ENCODE peak calls at places on chromosomes 13 and 19, in five cellular contexts. U is fibroblast of the aortic adventitia; A is A549; L is stimulated activated CD8-positive, alpha-beta memory T cell treated with anti-CD3 and anti-CD28 coated beads, Interleukin-4, amount 100 ng/mL, for 4 hours; O is GM23248. V is an unnamed sample.

GRCh38 chr13:27607125-27607524 is 13.2 kb downstream of the LNX2 start:
- DNase-seq in U (peak), O (peak), A (no peak), L (no peak), V (peak)

GRCh38 chr13:78183737-78184136 is 265.1 kb upstream of the EDNRB start:
- DNase-seq in O (peak), A (no peak), L (no peak), U (peak), V (no peak)

GRCh38 chr13:21478881-21479808 is 20.0 kb upstream of the ZDHHC20 start:
- DNase-seq in U (peak), A (no peak), L (no peak), O (peak), V (no peak)

GRCh38 chr19:42250666-42251531 is 4.0 kb downstream of the ERF start:
- DNase-seq in U (peak), L (no peak), O (peak), A (no peak), V (peak)

GRCh38 chr13:63938851-63939250 is 2523.2 kb upstream of the PCDH20 start:
- DNase-seq in L (no peak), A (no peak), O (no peak), U (no peak), V (no peak)

GRCh38 chr13:51804295-51805172 is 571 bp upstream of the DHRS12 start:
- DNase-seq in L (no peak), U (no peak), O (peak), A (no peak), V (no peak)

GRCh38 chr19:15551183-15552004 is 43.1 kb downstream of the CYP4F22 start:
- DNase-seq in O (peak), A (peak), U (peak), L (peak), V (no peak)

GRCh38 chr19:39223703-39224279 is 19.7 kb upstream of the SYCN start:
- DNase-seq in U (peak), A (peak), O (peak), L (no peak), V (no peak)

GRCh38 chr19:33098023-33098652 is 17.2 kb downstream of the GPATCH1 start:
- DNase-seq in O (no peak), L (no peak), A (no peak), U (no peak), V (no peak)

GRCh38 chr13:84864341-84864740 is 934.9 kb downstream of the SLITRK6 start:
- DNase-seq in L (no peak), U (no peak), O (no peak), A (no peak), V (no peak)

GRCh38 chr19:46499692-46500091 is 4.0 kb upstream of the PNMA8B start:
- DNase-seq in A (no peak), U (no peak), L (no peak), O (no peak), V (no peak)

GRCh38 chr13:48235100-48235813 is 2.3 kb downstream of the ITM2B start:
- DNase-seq in L (no peak), U (peak), O (peak), A (no peak), V (peak)

GRCh38 chr19:22326219-22326618 is 40.0 kb downstream of the ZNF729 start:
- DNase-seq in A (no peak), O (no peak), U (no peak), L (no peak), V (no peak)

GRCh38 chr19:51002542-51003311 is 1.3 kb upstream of the KLK8 start:
- DNase-seq in L (no peak), U (no peak), O (peak), A (peak), V (no peak)

GRCh38 chr13:98959775-98960325 is 18.0 kb downstream of the DOCK9 start:
- DNase-seq in L (no peak), A (no peak), U (no peak), O (no peak), V (no peak)

GRCh38 chr13:99505814-99506269 is 4.6 kb downstream of the TM9SF2 start:
- DNase-seq in U (peak), L (no peak), O (peak), A (peak), V (peak)

GRCh38 chr19:29681422-29682235 is 16.4 kb downstream of the PLEKHF1 start:
- DNase-seq in U (peak), A (no peak), O (peak), L (no peak), V (no peak)

GRCh38 chr13:109698779-109699178 is 87.6 kb downstream of the IRS2 start:
- DNase-seq in A (no peak), O (peak), U (peak), L (no peak), V (no peak)

GRCh38 chr19:1932395-1932794 is 8.6 kb upstream of the CSNK1G2 start:
- DNase-seq in A (no peak), O (no peak), L (no peak), U (no peak), V (no peak)

GRCh38 chr19:50981587-50982146 is 2.0 kb downstream of the KLK7 start:
- DNase-seq in O (no peak), A (no peak), U (no peak), L (no peak), V (no peak)

GRCh38 chr13:97810152-97810551 is 143.3 kb upstream of the IPO5 start:
- DNase-seq in U (peak), O (peak), L (no peak), A (no peak), V (no peak)

GRCh38 chr13:99342723-99343315 is 35.6 kb upstream of the GPR183 start:
- DNase-seq in U (no peak), L (no peak), O (no peak), A (no peak), V (no peak)

GRCh38 chr13:51731759-51732158 is 72.2 kb downstream of the DHRS12 start:
- DNase-seq in L (no peak), A (peak), U (peak), O (peak), V (peak)

GRCh38 chr19:56837492-56837891 is 3.0 kb downstream of the PEG3 start:
- DNase-seq in A (no peak), L (no peak), U (no peak), O (peak), V (no peak)

GRCh38 chr13:33536639-33537425 is 251.3 kb upstream of the STARD13 start:
- DNase-seq in U (no peak), A (no peak), L (no peak), O (peak), V (peak)

GRCh38 chr19:4208385-4209094 is 20.8 kb upstream of the EBI3 start:
- DNase-seq in A (peak), L (no peak), U (no peak), O (peak), V (no peak)

GRCh38 chr13:57553932-57554331 is 77.6 kb upstream of the PCDH17 start:
- DNase-seq in L (no peak), A (no peak), O (no peak), U (no peak), V (no peak)

GRCh38 chr19:57334191-57334590 is 13.9 kb downstream of the ZNF543 start:
- DNase-seq in O (no peak), A (no peak), U (peak), L (no peak), V (no peak)